ENCODE peak calls at places on chromosomes 6 and 20, in nine cellular contexts. C, Z, S, Y, T, W, I, U and K are unnamed samples.
A peak's percentile ranks its signal among the peaks of the same experiment; 100 is the strongest.

GRCh38 chr6:90463359-90463758 is 123.5 kb downstream of the MAP3K7 start:
- DNase-seq in C (no peak), Z (no peak), S (no peak), Y (no peak), T (no peak), W (no peak), I (no peak), U (peak; percentile 33), K (no peak)

GRCh38 chr20:53774487-53775203 is 181.0 kb upstream of the ZNF217 start:
- DNase-seq in C (no peak), Z (peak; percentile 89), S (peak; percentile 84), Y (peak; percentile 45), T (peak; percentile 93), W (peak; percentile 62), I (peak; percentile 89), U (no peak), K (no peak)

GRCh38 chr20:13749811-13750210 is 34.9 kb downstream of the ESF1 start:
- DNase-seq in C (no peak), Z (no peak), S (no peak), Y (no peak), T (no peak), W (no peak), I (no peak), U (no peak), K (no peak)

GRCh38 chr6:100393493-100393892 is 71.2 kb downstream of the SIM1 start:
- DNase-seq in C (no peak), Z (no peak), S (no peak), Y (no peak), T (no peak), W (no peak), I (no peak), U (no peak), K (no peak)

GRCh38 chr20:4470375-4470774 is 251.3 kb upstream of the PRND start:
- DNase-seq in C (no peak), Z (peak; percentile 88), S (peak; percentile 60), Y (no peak), T (peak; percentile 34), W (peak; percentile 53), I (no peak), U (no peak), K (no peak)

GRCh38 chr20:44692932-44693476 is 22.2 kb upstream of the CCN5 start:
- DNase-seq in C (no peak), Z (peak; percentile 98), S (peak; percentile 98), Y (peak; percentile 82), T (peak; percentile 93), W (peak; percentile 86), I (peak; percentile 95), U (no peak), K (peak; percentile 90)

GRCh38 chr6:52657870-52658269 is 13.0 kb upstream of the TMEM14A start:
- DNase-seq in C (no peak), Z (no peak), S (no peak), Y (no peak), T (no peak), W (no peak), I (no peak), U (no peak), K (no peak)

GRCh38 chr6:119895626-119896025 is 546.1 kb upstream of the MAN1A1 start:
- DNase-seq in C (no peak), Z (no peak), S (no peak), Y (no peak), T (no peak), W (no peak), I (peak; percentile 3), U (no peak), K (no peak)

GRCh38 chr6:74645108-74645849 is 560.6 kb downstream of the COL12A1 start:
- DNase-seq in C (no peak), Z (no peak), S (no peak), Y (no peak), T (no peak), W (no peak), I (no peak), U (no peak), K (no peak)

GRCh38 chr6:5208039-5208438 is 52.7 kb downstream of the LYRM4 start:
- DNase-seq in C (no peak), Z (peak; percentile 67), S (peak; percentile 78), Y (no peak), T (no peak), W (no peak), I (no peak), U (no peak), K (no peak)

GRCh38 chr6:31293343-31293742 is 21.5 kb upstream of the HLA-C start:
- DNase-seq in C (no peak), Z (peak; percentile 11), S (peak; percentile 20), Y (no peak), T (peak; percentile 4), W (peak; percentile 24), I (peak; percentile 67), U (no peak), K (no peak)

GRCh38 chr6:52558266-52559000 is 18.4 kb downstream of the TRAM2 start:
- DNase-seq in C (no peak), Z (no peak), S (peak; percentile 92), Y (no peak), T (no peak), W (no peak), I (no peak), U (no peak), K (no peak)

GRCh38 chr20:2688041-2688591 is 4.5 kb upstream of the EBF4 start:
- DNase-seq in C (peak; percentile 58), Z (peak; percentile 29), S (peak; percentile 63), Y (peak; percentile 76), T (peak; percentile 57), W (peak; percentile 43), I (no peak), U (peak; percentile 89), K (peak; percentile 82)

GRCh38 chr6:110813338-110813737 is 1.9 kb downstream of the CDK19 start:
- DNase-seq in C (no peak), Z (no peak), S (no peak), Y (no peak), T (no peak), W (no peak), I (no peak), U (no peak), K (no peak)

GRCh38 chr6:56514395-56514794 is 128.3 kb downstream of the DST start:
- DNase-seq in C (no peak), Z (no peak), S (peak; percentile 69), Y (no peak), T (no peak), W (no peak), I (no peak), U (no peak), K (no peak)

GRCh38 chr6:167683028-167683862 is 143.5 kb upstream of the AFDN start:
- DNase-seq in C (no peak), Z (no peak), S (peak; percentile 35), Y (peak; percentile 45), T (peak; percentile 97), W (no peak), I (peak; percentile 60), U (no peak), K (peak; percentile 84)

GRCh38 chr6:43724914-43725642 is 37.5 kb upstream of the MRPS18A start:
- DNase-seq in C (peak; percentile 23), Z (peak; percentile 54), S (peak; percentile 99), Y (peak; percentile 83), T (peak; percentile 97), W (peak; percentile 92), I (peak; percentile 98), U (peak; percentile 82), K (peak; percentile 79)

GRCh38 chr6:167797871-167798265 is 28.8 kb upstream of the AFDN start:
- DNase-seq in C (no peak), Z (no peak), S (no peak), Y (no peak), T (no peak), W (no peak), I (no peak), U (no peak), K (no peak)

GRCh38 chr20:12316794-12317193 is 399.1 kb downstream of the BTBD3 start:
- DNase-seq in C (no peak), Z (no peak), S (no peak), Y (no peak), T (no peak), W (no peak), I (no peak), U (no peak), K (no peak)